ENCODE peak calls at places on chromosome 10, in nine cellular contexts. B is hepatocyte, K is GM10248, R is left ventricle myocardium inferior, U is kidney, D is cardiac fibroblast, W is HL-60, Z is AG10803, A is SK-N-SH. C is an unnamed sample.

GRCh38 chr10:89553064-89553734 is 17.8 kb upstream of the SLC16A12 start:
- DNase-seq in A (no peak), D (peak; percentile 98), R (no peak), U (no peak), K (no peak), W (no peak), Z (peak; percentile 94), B (peak; percentile 56), C (no peak)

GRCh38 chr10:100184426-100185219 is 1.2 kb downstream of the ERLIN1 start:
- DNase-seq in K (peak; percentile 27), A (peak; percentile 46), D (peak; percentile 20), Z (peak; percentile 20), B (peak; percentile 13), W (no peak), R (no peak), U (no peak), C (peak; percentile 41)

GRCh38 chr10:74300651-74301050 is 149.6 kb downstream of the ADK start:
- DNase-seq in W (peak; percentile 10), K (no peak), Z (no peak), R (no peak), D (no peak), A (no peak), U (no peak), B (no peak), C (no peak)

GRCh38 chr10:49362596-49363260 is 33.2 kb downstream of the DRGX start:
- DNase-seq in A (no peak), R (no peak), Z (no peak), U (no peak), K (peak; percentile 75), B (peak; percentile 54), D (no peak), W (no peak), C (peak; percentile 66)

GRCh38 chr10:15265076-15265475 is 96.6 kb upstream of the NMT2 start:
- DNase-seq in K (no peak), W (no peak), A (no peak), D (no peak), Z (no peak), R (no peak), B (no peak), U (no peak), C (no peak)

GRCh38 chr10:115744089-115744488 is 528.9 kb downstream of the GFRA1 start:
- DNase-seq in K (no peak), B (no peak), A (no peak), U (no peak), Z (no peak), D (no peak), W (no peak), R (no peak), C (no peak)

GRCh38 chr10:11163990-11164805 is 146.5 kb downstream of the CELF2 start:
- DNase-seq in A (no peak), B (no peak), R (peak; percentile 33), Z (no peak), W (no peak), K (no peak), D (no peak), U (no peak), C (no peak)

GRCh38 chr10:34797155-34797554 is 17.9 kb downstream of the PARD3 start:
- DNase-seq in R (no peak), A (no peak), D (no peak), W (no peak), U (no peak), K (no peak), B (no peak), Z (no peak), C (no peak)

GRCh38 chr10:5159126-5159525 is 25.8 kb downstream of the AKR1C8 start:
- DNase-seq in R (no peak), A (no peak), U (no peak), B (no peak), K (no peak), W (peak; percentile 21), Z (no peak), D (peak; percentile 50), C (no peak)

GRCh38 chr10:26557641-26558014 is 119.5 kb downstream of the APBB1IP start:
- DNase-seq in U (no peak), K (no peak), R (no peak), D (peak; percentile 36), A (no peak), Z (peak; percentile 58), W (no peak), B (no peak), C (no peak)

GRCh38 chr10:56449770-56450169 is 88.7 kb upstream of the ZWINT start:
- DNase-seq in A (no peak), W (no peak), U (no peak), Z (no peak), R (no peak), B (no peak), D (no peak), K (no peak), C (no peak)
- TF ChIP-seq CTCF in A (peak; percentile 46), W (no peak), U (no peak), Z (no peak), R (peak; percentile 42), B (peak; percentile 24), D (no peak), K (no peak), C (peak; percentile 29)

GRCh38 chr10:113000876-113001598 is 51.0 kb downstream of the TCF7L2 start:
- DNase-seq in W (no peak), U (no peak), K (no peak), Z (peak; percentile 51), A (no peak), R (peak; percentile 24), B (peak; percentile 69), D (no peak), C (no peak)
- TF ChIP-seq CTCF in W (no peak), U (peak; percentile 7), K (no peak), Z (peak; percentile 42), A (no peak), R (peak; percentile 53), B (peak; percentile 8), D (no peak), C (no peak)

GRCh38 chr10:86524225-86524982 is 2.8 kb upstream of the WAPL start:
- DNase-seq in K (no peak), U (no peak), R (no peak), B (no peak), A (no peak), D (no peak), Z (no peak), W (no peak), C (no peak)

GRCh38 chr10:86521620-86522384 is at the start of gene WAPL:
- DNase-seq in Z (peak; percentile 91), K (peak; percentile 98), A (peak; percentile 98), U (peak; percentile 98), W (peak; percentile 81), R (peak; percentile 97), B (peak; percentile 98), D (peak; percentile 93), C (peak; percentile 99)

GRCh38 chr10:86520871-86521619 is 547 bp downstream of the WAPL start:
- DNase-seq in W (no peak), B (peak; percentile 74), A (peak; percentile 78), R (peak; percentile 53), K (peak; percentile 63), Z (peak; percentile 61), U (peak; percentile 84), D (peak; percentile 68), C (peak; percentile 67)

GRCh38 chr10:86522385-86522855 is 828 bp upstream of the WAPL start:
- DNase-seq in Z (no peak), D (peak; percentile 31), R (no peak), B (no peak), A (no peak), K (no peak), U (no peak), W (no peak), C (no peak)

DNA sequence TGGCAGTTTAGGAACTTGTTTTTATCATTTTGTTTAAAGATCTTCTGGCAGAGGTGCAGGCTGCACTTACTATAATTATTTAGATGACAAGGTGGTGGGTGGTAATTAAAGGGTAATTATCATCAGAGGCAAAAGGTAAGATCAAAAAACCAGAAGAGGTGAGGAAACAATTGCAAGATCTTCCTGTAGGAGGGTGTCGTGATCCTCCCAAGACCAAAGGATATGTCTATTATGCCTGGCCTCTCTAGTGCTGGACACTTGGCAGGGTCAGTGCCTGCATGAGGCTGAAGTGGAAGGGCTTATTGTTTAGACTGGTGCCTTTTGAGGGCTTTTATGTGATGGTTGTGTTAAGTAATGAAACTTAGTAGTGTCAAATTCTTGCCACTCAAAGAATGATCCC is 1.8 kb upstream of the WAPL start:
- DNase-seq in K (no peak), R (no peak), A (peak; percentile 37), Z (peak; percentile 20), D (peak; percentile 36), W (no peak), B (no peak), U (no peak), C (no peak)
- TF ChIP-seq CTCF in K (peak; percentile 1), R (peak; percentile 42), A (peak; percentile 24), Z (peak; percentile 35), D (peak; percentile 30), W (no peak), B (peak; percentile 22), U (peak; percentile 28), C (no peak)

DNA sequence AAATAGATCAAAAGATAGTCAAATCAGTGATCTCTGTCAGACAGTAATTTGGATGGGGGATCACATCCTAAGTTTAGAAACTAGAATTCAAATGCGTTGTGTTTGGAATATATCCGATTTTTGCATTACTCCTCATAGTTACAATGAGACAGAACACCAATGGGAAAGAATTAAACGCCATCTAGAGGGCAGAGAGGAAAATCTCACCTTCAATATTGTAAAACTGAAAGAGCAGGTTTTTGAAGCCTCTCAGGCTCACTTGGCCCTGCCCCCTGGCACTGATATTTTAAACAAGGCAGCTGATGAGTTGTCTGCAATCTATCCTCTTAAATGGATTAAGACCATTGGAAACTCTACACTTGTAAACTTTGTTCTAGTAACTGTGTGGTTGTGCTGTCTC is 17.7 kb downstream of the FRG2B start:
- DNase-seq in R (no peak), U (no peak), A (peak; percentile 38), K (no peak), Z (peak; percentile 25), D (peak; percentile 31), B (no peak), W (no peak), C (no peak)
- TF ChIP-seq CTCF in R (peak; percentile 67), U (no peak), A (peak; percentile 61), K (peak; percentile 44), Z (peak; percentile 63), D (peak; percentile 39), B (peak; percentile 16), W (peak; percentile 35), C (peak; percentile 47)

GRCh38 chr10:69645751-69646687 is 16.0 kb downstream of the FAM241B start:
- DNase-seq in B (no peak), U (peak; percentile 40), A (peak; percentile 64), D (no peak), W (no peak), Z (no peak), R (no peak), K (no peak), C (no peak)

GRCh38 chr10:69646688-69647060 is 16.6 kb downstream of the FAM241B start:
- DNase-seq in K (no peak), B (no peak), R (no peak), A (no peak), U (no peak), Z (no peak), D (no peak), W (no peak), C (no peak)

GRCh38 chr10:69643779-69644657 is 14.0 kb downstream of the FAM241B start:
- DNase-seq in A (no peak), Z (no peak), K (no peak), W (no peak), D (no peak), B (no peak), R (no peak), U (peak; percentile 53), C (no peak)

GRCh38 chr10:69645296-69645665 is 15.2 kb downstream of the FAM241B start:
- DNase-seq in A (no peak), B (no peak), W (no peak), U (peak; percentile 46), K (no peak), D (no peak), Z (no peak), R (no peak), C (no peak)

GRCh38 chr10:69644658-69645295 is 14.7 kb downstream of the FAM241B start:
- DNase-seq in B (peak; percentile 83), A (peak; percentile 91), D (peak; percentile 68), K (peak; percentile 78), R (peak; percentile 40), W (no peak), Z (peak; percentile 52), U (peak; percentile 78), C (peak; percentile 82)
- TF ChIP-seq CTCF in B (peak; percentile 88), A (peak; percentile 89), D (peak; percentile 84), K (peak; percentile 64), R (peak; percentile 83), W (peak; percentile 69), Z (peak; percentile 77), U (peak; percentile 90), C (peak; percentile 86)